ENCODE peak calls at places on chromosomes 1 and 21, in six cellular contexts. One of them, this sample, is unnamed.

GRCh38 chr1:208967334-208967733 is 616.2 kb upstream of the CAMK1G start:
- DNase-seq in H9: no peak
- DNase-seq in neuronal stem cell: no peak
- DNase-seq in mesenchymal stem cell: no peak
- DNase-seq in H1: no peak
- DNase-seq in IMR-90: no peak
- DNase-seq in this sample: no peak

GRCh38 chr1:67978988-67979516 is 71.4 kb downstream of the DIRAS3 start:
- DNase-seq in mesenchymal stem cell: no peak
- DNase-seq in IMR-90: peak
- DNase-seq in neuronal stem cell: no peak
- DNase-seq in H9: no peak
- DNase-seq in H1: no peak
- DNase-seq in this sample: no peak

GRCh38 chr1:180580237-180580636 is 21.5 kb downstream of the OVAAL start:
- DNase-seq in IMR-90: peak
- DNase-seq in mesenchymal stem cell: peak
- DNase-seq in H1: no peak
- DNase-seq in neuronal stem cell: no peak
- DNase-seq in H9: no peak
- DNase-seq in this sample: peak

GRCh38 chr1:176717052-176717754 is 254.2 kb downstream of the PAPPA2 start:
- DNase-seq in H9: no peak
- DNase-seq in IMR-90: no peak
- DNase-seq in H1: no peak
- DNase-seq in neuronal stem cell: no peak
- DNase-seq in mesenchymal stem cell: no peak
- DNase-seq in this sample: peak

GRCh38 chr1:54378157-54378883 is 27.9 kb downstream of the SSBP3 start:
- DNase-seq in mesenchymal stem cell: no peak
- DNase-seq in H1: peak
- DNase-seq in IMR-90: no peak
- DNase-seq in neuronal stem cell: peak
- DNase-seq in H9: peak
- DNase-seq in this sample: peak

GRCh38 chr1:212683357-212683722 is 16.3 kb downstream of the BATF3 start:
- DNase-seq in H9: peak
- DNase-seq in mesenchymal stem cell: no peak
- DNase-seq in neuronal stem cell: no peak
- DNase-seq in H1: no peak
- DNase-seq in IMR-90: no peak
- DNase-seq in this sample: peak

GRCh38 chr1:6241887-6242740 is 1.9 kb upstream of the HES3 start:
- DNase-seq in H1: no peak
- DNase-seq in mesenchymal stem cell: no peak
- DNase-seq in IMR-90: no peak
- DNase-seq in H9: peak
- DNase-seq in neuronal stem cell: no peak
- DNase-seq in this sample: no peak

GRCh38 chr1:226590626-226591025 is 42.1 kb downstream of the STUM start:
- DNase-seq in neuronal stem cell: no peak
- DNase-seq in H9: no peak
- DNase-seq in H1: no peak
- DNase-seq in mesenchymal stem cell: no peak
- DNase-seq in IMR-90: no peak
- DNase-seq in this sample: no peak

GRCh38 chr1:246355421-246356230 is 151.5 kb downstream of the SMYD3 start:
- DNase-seq in IMR-90: no peak
- DNase-seq in mesenchymal stem cell: no peak
- DNase-seq in neuronal stem cell: no peak
- DNase-seq in H9: peak
- DNase-seq in H1: no peak
- DNase-seq in this sample: peak

GRCh38 chr1:114549137-114549536 is 32.3 kb downstream of the BCAS2 start:
- DNase-seq in mesenchymal stem cell: no peak
- DNase-seq in neuronal stem cell: no peak
- DNase-seq in IMR-90: no peak
- DNase-seq in H1: no peak
- DNase-seq in H9: no peak
- DNase-seq in this sample: no peak

GRCh38 chr1:248824301-248824700 is 1.4 kb downstream of the SH3BP5L start:
- DNase-seq in mesenchymal stem cell: no peak
- DNase-seq in H1: no peak
- DNase-seq in neuronal stem cell: no peak
- DNase-seq in IMR-90: no peak
- DNase-seq in H9: no peak
- DNase-seq in this sample: no peak

GRCh38 chr1:24105368-24106160 is 6.4 kb downstream of the MYOM3 start:
- DNase-seq in IMR-90: no peak
- DNase-seq in neuronal stem cell: no peak
- DNase-seq in mesenchymal stem cell: no peak
- DNase-seq in H1: no peak
- DNase-seq in H9: no peak
- DNase-seq in this sample: no peak

GRCh38 chr1:119554188-119554587 is 47.2 kb downstream of the HSD3B1 start:
- DNase-seq in neuronal stem cell: no peak
- DNase-seq in H1: no peak
- DNase-seq in mesenchymal stem cell: peak
- DNase-seq in IMR-90: peak
- DNase-seq in H9: no peak
- DNase-seq in this sample: peak

GRCh38 chr1:1556505-1556904 is 16.1 kb upstream of the TMEM240 start:
- DNase-seq in H1: no peak
- DNase-seq in neuronal stem cell: no peak
- DNase-seq in H9: no peak
- DNase-seq in mesenchymal stem cell: no peak
- DNase-seq in IMR-90: no peak
- DNase-seq in this sample: no peak

GRCh38 chr1:171965802-171966201 is 124.5 kb downstream of the DNM3 start:
- DNase-seq in IMR-90: peak
- DNase-seq in H9: no peak
- DNase-seq in mesenchymal stem cell: peak
- DNase-seq in H1: no peak
- DNase-seq in neuronal stem cell: no peak
- DNase-seq in this sample: no peak

GRCh38 chr21:45448810-45449657 is 44.1 kb downstream of the COL18A1 start:
- DNase-seq in H9: no peak
- DNase-seq in IMR-90: no peak
- DNase-seq in neuronal stem cell: no peak
- DNase-seq in mesenchymal stem cell: no peak
- DNase-seq in H1: no peak
- DNase-seq in this sample: no peak

GRCh38 chr1:234885601-234886000 is 243.0 kb downstream of the TOMM20 start:
- DNase-seq in H1: no peak
- DNase-seq in neuronal stem cell: no peak
- DNase-seq in mesenchymal stem cell: no peak
- DNase-seq in H9: no peak
- DNase-seq in IMR-90: no peak
- DNase-seq in this sample: no peak

GRCh38 chr21:32795376-32795775 is 23.8 kb upstream of the PAXBP1 start:
- DNase-seq in IMR-90: no peak
- DNase-seq in H1: no peak
- DNase-seq in H9: no peak
- DNase-seq in mesenchymal stem cell: no peak
- DNase-seq in neuronal stem cell: no peak
- DNase-seq in this sample: no peak
- H3K18ac ChIP-seq in IMR-90: no peak
- H3K18ac ChIP-seq in H1: no peak
- H3K18ac ChIP-seq in H9: no peak
- H3K18ac ChIP-seq in mesenchymal stem cell: no peak
- H3K18ac ChIP-seq in neuronal stem cell: no peak
- H3K18ac ChIP-seq in this sample: no peak

GRCh38 chr1:104105466-104105865 is 355.8 kb downstream of the AMY1C start:
- DNase-seq in H1: no peak
- DNase-seq in neuronal stem cell: no peak
- DNase-seq in H9: no peak
- DNase-seq in IMR-90: no peak
- DNase-seq in mesenchymal stem cell: no peak
- DNase-seq in this sample: no peak

GRCh38 chr1:104098837-104099236 is 349.1 kb downstream of the AMY1C start:
- DNase-seq in H1: no peak
- DNase-seq in mesenchymal stem cell: no peak
- DNase-seq in neuronal stem cell: no peak
- DNase-seq in IMR-90: no peak
- DNase-seq in H9: no peak
- DNase-seq in this sample: peak

GRCh38 chr1:104100079-104100478 is 350.4 kb downstream of the AMY1C start:
- DNase-seq in neuronal stem cell: no peak
- DNase-seq in IMR-90: no peak
- DNase-seq in H1: no peak
- DNase-seq in mesenchymal stem cell: no peak
- DNase-seq in H9: no peak
- DNase-seq in this sample: no peak
- H2BK15ac ChIP-seq in neuronal stem cell: no peak
- H2BK15ac ChIP-seq in IMR-90: no peak
- H2BK15ac ChIP-seq in H1: no peak
- H2BK15ac ChIP-seq in mesenchymal stem cell: no peak
- H2BK15ac ChIP-seq in H9: no peak
- H2BK15ac ChIP-seq in this sample: no peak

GRCh38 chr1:203349757-203350522 is 982 bp downstream of the FMOD start:
- DNase-seq in mesenchymal stem cell: no peak
- DNase-seq in IMR-90: no peak
- DNase-seq in H9: no peak
- DNase-seq in H1: no peak
- DNase-seq in neuronal stem cell: no peak
- DNase-seq in this sample: no peak
- H3K9ac ChIP-seq in mesenchymal stem cell: peak
- H3K9ac ChIP-seq in IMR-90: no peak
- H3K9ac ChIP-seq in H9: no peak
- H3K9ac ChIP-seq in H1: no peak
- H3K9ac ChIP-seq in neuronal stem cell: no peak
- H3K9ac ChIP-seq in this sample: no peak

DNA sequence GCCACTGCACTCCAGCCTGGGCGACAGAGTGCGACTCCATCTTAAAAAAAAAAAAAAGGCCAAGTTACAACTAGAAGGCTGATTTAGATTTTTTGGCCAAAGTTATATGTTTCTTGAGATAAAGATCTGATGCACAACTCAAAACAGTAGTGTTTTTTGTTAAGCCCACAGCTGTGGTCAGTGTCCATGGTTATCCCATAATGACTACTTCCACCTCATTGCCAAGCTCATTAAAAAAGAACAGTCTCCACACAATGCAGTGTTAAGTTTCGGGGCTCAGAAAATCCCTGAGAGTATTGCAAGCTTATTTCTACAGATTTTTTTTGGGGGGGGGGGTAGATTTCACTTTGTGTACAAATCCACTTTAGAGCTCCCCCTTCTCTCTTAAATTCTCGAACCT is 120.5 kb downstream of the RUNX1 start:
- DNase-seq in mesenchymal stem cell: no peak
- DNase-seq in neuronal stem cell: no peak
- DNase-seq in H9: no peak
- DNase-seq in IMR-90: no peak
- DNase-seq in H1: no peak
- DNase-seq in this sample: no peak
- H3K18ac ChIP-seq in mesenchymal stem cell: no peak
- H3K18ac ChIP-seq in neuronal stem cell: no peak
- H3K18ac ChIP-seq in H9: no peak
- H3K18ac ChIP-seq in IMR-90: no peak
- H3K18ac ChIP-seq in H1: no peak
- H3K18ac ChIP-seq in this sample: no peak

DNA sequence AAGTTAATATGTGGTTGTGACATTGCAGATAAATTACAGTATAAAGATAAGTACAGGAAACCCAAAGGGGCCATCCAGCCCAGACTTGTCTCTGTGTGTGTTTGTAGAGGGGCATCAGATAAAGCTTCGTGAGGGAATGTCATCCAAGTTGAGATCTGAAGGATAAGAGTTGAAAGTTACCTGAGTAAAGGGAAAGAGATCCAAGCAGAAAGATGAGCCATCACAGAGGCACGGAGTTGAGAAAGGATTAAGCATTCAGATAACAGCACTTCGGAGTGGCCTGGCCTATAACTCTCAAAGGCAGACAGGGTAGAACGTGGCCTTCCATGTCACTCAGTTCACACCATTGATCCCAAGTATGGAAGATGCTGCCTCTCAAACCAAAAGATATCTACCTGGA is 749.1 kb downstream of the ADGRL2 start:
- DNase-seq in H9: no peak
- DNase-seq in neuronal stem cell: no peak
- DNase-seq in H1: no peak
- DNase-seq in IMR-90: no peak
- DNase-seq in mesenchymal stem cell: no peak
- DNase-seq in this sample: peak
- H2BK15ac ChIP-seq in H9: no peak
- H2BK15ac ChIP-seq in neuronal stem cell: no peak
- H2BK15ac ChIP-seq in H1: no peak
- H2BK15ac ChIP-seq in IMR-90: no peak
- H2BK15ac ChIP-seq in mesenchymal stem cell: no peak
- H2BK15ac ChIP-seq in this sample: no peak

GRCh38 chr1:21933397-21934248 is 3.5 kb downstream of the HSPG2 start:
- DNase-seq in H1: no peak
- DNase-seq in mesenchymal stem cell: no peak
- DNase-seq in neuronal stem cell: no peak
- DNase-seq in IMR-90: no peak
- DNase-seq in H9: peak
- DNase-seq in this sample: peak

GRCh38 chr1:21936366-21937031 is 611 bp downstream of the HSPG2 start:
- DNase-seq in neuronal stem cell: no peak
- DNase-seq in H1: no peak
- DNase-seq in IMR-90: no peak
- DNase-seq in H9: no peak
- DNase-seq in mesenchymal stem cell: peak
- DNase-seq in this sample: no peak

GRCh38 chr1:21937034-21937371 is at the start of gene HSPG2:
- DNase-seq in mesenchymal stem cell: no peak
- DNase-seq in neuronal stem cell: no peak
- DNase-seq in H9: no peak
- DNase-seq in IMR-90: no peak
- DNase-seq in H1: no peak
- DNase-seq in this sample: no peak

GRCh38 chr1:21935891-21936365 is 1.2 kb downstream of the HSPG2 start:
- DNase-seq in H1: no peak
- DNase-seq in H9: no peak
- DNase-seq in mesenchymal stem cell: peak
- DNase-seq in neuronal stem cell: no peak
- DNase-seq in IMR-90: no peak
- DNase-seq in this sample: peak

GRCh38 chr1:21935393-21935804 is 1.7 kb downstream of the HSPG2 start:
- DNase-seq in H1: no peak
- DNase-seq in mesenchymal stem cell: peak
- DNase-seq in H9: no peak
- DNase-seq in IMR-90: peak
- DNase-seq in neuronal stem cell: no peak
- DNase-seq in this sample: no peak
- H3K9ac ChIP-seq in H1: no peak
- H3K9ac ChIP-seq in mesenchymal stem cell: peak
- H3K9ac ChIP-seq in H9: no peak
- H3K9ac ChIP-seq in IMR-90: peak
- H3K9ac ChIP-seq in neuronal stem cell: no peak
- H3K9ac ChIP-seq in this sample: peak

GRCh38 chr1:188489336-188490112 is 1660.8 kb downstream of the PLA2G4A start:
- DNase-seq in neuronal stem cell: no peak
- DNase-seq in mesenchymal stem cell: peak
- DNase-seq in H9: peak
- DNase-seq in H1: no peak
- DNase-seq in IMR-90: peak
- DNase-seq in this sample: peak
- H3K18ac ChIP-seq in neuronal stem cell: no peak
- H3K18ac ChIP-seq in mesenchymal stem cell: no peak
- H3K18ac ChIP-seq in H9: no peak
- H3K18ac ChIP-seq in H1: no peak
- H3K18ac ChIP-seq in IMR-90: no peak
- H3K18ac ChIP-seq in this sample: no peak

GRCh38 chr1:240293706-240294105 is 202.0 kb downstream of the FMN2 start:
- DNase-seq in mesenchymal stem cell: no peak
- DNase-seq in H9: no peak
- DNase-seq in H1: no peak
- DNase-seq in IMR-90: peak
- DNase-seq in neuronal stem cell: no peak
- DNase-seq in this sample: no peak
- H2BK15ac ChIP-seq in mesenchymal stem cell: no peak
- H2BK15ac ChIP-seq in H9: no peak
- H2BK15ac ChIP-seq in H1: no peak
- H2BK15ac ChIP-seq in IMR-90: no peak
- H2BK15ac ChIP-seq in neuronal stem cell: no peak
- H2BK15ac ChIP-seq in this sample: no peak

This sample was measured in mesendoderm.